ENCODE peak calls at places on chromosomes 12 and 14, in ten cellular contexts. One of them, this sample, is unnamed.

GRCh38 chr14:70168401-70168800 is 20.4 kb downstream of the SLC8A3 start:
- DNase-seq in HFFc6: no peak
- DNase-seq in PC-9: no peak
- DNase-seq in choroid plexus epithelial cell: no peak
- DNase-seq in IMR-90: no peak
- DNase-seq in stomach: no peak
- DNase-seq in heart right ventricle: no peak
- DNase-seq in bronchial epithelial cell: no peak
- DNase-seq in progenitor cell of endocrine pancreas: no peak
- DNase-seq in mesothelial cell of epicardium: no peak
- DNase-seq in this sample: no peak

GRCh38 chr12:18975933-18976332 is 153.6 kb upstream of the PLEKHA5 start:
- DNase-seq in IMR-90: no peak
- DNase-seq in heart right ventricle: no peak
- DNase-seq in progenitor cell of endocrine pancreas: no peak
- DNase-seq in PC-9: no peak
- DNase-seq in mesothelial cell of epicardium: no peak
- DNase-seq in HFFc6: no peak
- DNase-seq in choroid plexus epithelial cell: no peak
- DNase-seq in bronchial epithelial cell: no peak
- DNase-seq in stomach: no peak
- DNase-seq in this sample: no peak

GRCh38 chr14:73833530-73834257 is 17.9 kb upstream of the PTGR2 start:
- DNase-seq in bronchial epithelial cell: no peak
- DNase-seq in stomach: no peak
- DNase-seq in IMR-90: peak; percentile 44
- DNase-seq in progenitor cell of endocrine pancreas: no peak
- DNase-seq in PC-9: peak; percentile 58
- DNase-seq in heart right ventricle: peak; percentile 46
- DNase-seq in choroid plexus epithelial cell: no peak
- DNase-seq in mesothelial cell of epicardium: no peak
- DNase-seq in HFFc6: no peak
- DNase-seq in this sample: no peak

GRCh38 chr12:128969480-128970055 is 116.3 kb downstream of the GLT1D1 start:
- DNase-seq in PC-9: no peak
- DNase-seq in heart right ventricle: no peak
- DNase-seq in mesothelial cell of epicardium: no peak
- DNase-seq in IMR-90: no peak
- DNase-seq in progenitor cell of endocrine pancreas: peak; percentile 61
- DNase-seq in stomach: peak; percentile 34
- DNase-seq in HFFc6: no peak
- DNase-seq in choroid plexus epithelial cell: peak; percentile 20
- DNase-seq in bronchial epithelial cell: no peak
- DNase-seq in this sample: no peak

GRCh38 chr12:108399514-108399913 is 60.4 kb upstream of the CMKLR1 start:
- DNase-seq in progenitor cell of endocrine pancreas: no peak
- DNase-seq in bronchial epithelial cell: no peak
- DNase-seq in stomach: no peak
- DNase-seq in choroid plexus epithelial cell: no peak
- DNase-seq in heart right ventricle: peak; percentile 30
- DNase-seq in IMR-90: no peak
- DNase-seq in PC-9: no peak
- DNase-seq in HFFc6: no peak
- DNase-seq in mesothelial cell of epicardium: no peak
- DNase-seq in this sample: no peak

GRCh38 chr12:107829271-107829670 is 54.8 kb downstream of the ASCL4 start:
- DNase-seq in stomach: no peak
- DNase-seq in choroid plexus epithelial cell: no peak
- DNase-seq in bronchial epithelial cell: no peak
- DNase-seq in mesothelial cell of epicardium: no peak
- DNase-seq in PC-9: no peak
- DNase-seq in heart right ventricle: no peak
- DNase-seq in IMR-90: no peak
- DNase-seq in HFFc6: no peak
- DNase-seq in progenitor cell of endocrine pancreas: no peak
- DNase-seq in this sample: no peak

GRCh38 chr14:96091149-96091693 is 52.1 kb downstream of the C14orf132 start:
- DNase-seq in PC-9: no peak
- DNase-seq in choroid plexus epithelial cell: no peak
- DNase-seq in bronchial epithelial cell: no peak
- DNase-seq in HFFc6: no peak
- DNase-seq in mesothelial cell of epicardium: no peak
- DNase-seq in IMR-90: no peak
- DNase-seq in progenitor cell of endocrine pancreas: no peak
- DNase-seq in stomach: no peak
- DNase-seq in heart right ventricle: no peak
- DNase-seq in this sample: no peak

GRCh38 chr14:102795060-102795925 is 18.0 kb downstream of the TRAF3 start:
- DNase-seq in bronchial epithelial cell: peak; percentile 92
- DNase-seq in mesothelial cell of epicardium: no peak
- DNase-seq in stomach: peak; percentile 66
- DNase-seq in progenitor cell of endocrine pancreas: no peak
- DNase-seq in HFFc6: peak; percentile 86
- DNase-seq in heart right ventricle: peak; percentile 54
- DNase-seq in PC-9: peak; percentile 89
- DNase-seq in IMR-90: peak; percentile 91
- DNase-seq in choroid plexus epithelial cell: peak; percentile 92
- DNase-seq in this sample: no peak

GRCh38 chr14:70665448-70666363 is 24.0 kb downstream of the TTC9 start:
- DNase-seq in choroid plexus epithelial cell: peak; percentile 20
- DNase-seq in bronchial epithelial cell: peak; percentile 87
- DNase-seq in HFFc6: peak; percentile 36
- DNase-seq in mesothelial cell of epicardium: no peak
- DNase-seq in progenitor cell of endocrine pancreas: no peak
- DNase-seq in heart right ventricle: no peak
- DNase-seq in IMR-90: no peak
- DNase-seq in stomach: peak; percentile 91
- DNase-seq in PC-9: peak; percentile 96
- DNase-seq in this sample: no peak

GRCh38 chr12:6613015-6613775 is 6.0 kb upstream of the CHD4 start:
- DNase-seq in HFFc6: peak; percentile 72
- DNase-seq in IMR-90: peak; percentile 72
- DNase-seq in heart right ventricle: peak; percentile 89
- DNase-seq in bronchial epithelial cell: peak; percentile 42
- DNase-seq in mesothelial cell of epicardium: no peak
- DNase-seq in stomach: peak; percentile 79
- DNase-seq in progenitor cell of endocrine pancreas: no peak
- DNase-seq in choroid plexus epithelial cell: peak; percentile 86
- DNase-seq in PC-9: peak; percentile 71
- DNase-seq in this sample: no peak

GRCh38 chr12:50763637-50764115 is at the start of gene ATF1:
- DNase-seq in mesothelial cell of epicardium: peak; percentile 80
- DNase-seq in heart right ventricle: peak; percentile 88
- DNase-seq in progenitor cell of endocrine pancreas: peak; percentile 77
- DNase-seq in IMR-90: peak; percentile 93
- DNase-seq in stomach: peak; percentile 92
- DNase-seq in choroid plexus epithelial cell: peak; percentile 94
- DNase-seq in PC-9: peak; percentile 79
- DNase-seq in HFFc6: peak; percentile 87
- DNase-seq in bronchial epithelial cell: peak; percentile 78
- DNase-seq in this sample: peak; percentile 91

GRCh38 chr12:57225680-57226190 is 3.8 kb upstream of the SHMT2 start:
- DNase-seq in heart right ventricle: no peak
- DNase-seq in progenitor cell of endocrine pancreas: no peak
- DNase-seq in HFFc6: no peak
- DNase-seq in bronchial epithelial cell: no peak
- DNase-seq in mesothelial cell of epicardium: no peak
- DNase-seq in IMR-90: no peak
- DNase-seq in PC-9: no peak
- DNase-seq in stomach: no peak
- DNase-seq in choroid plexus epithelial cell: no peak
- DNase-seq in this sample: no peak

GRCh38 chr12:57224278-57224972 is 5.1 kb upstream of the SHMT2 start:
- DNase-seq in choroid plexus epithelial cell: no peak
- DNase-seq in bronchial epithelial cell: no peak
- DNase-seq in PC-9: no peak
- DNase-seq in stomach: no peak
- DNase-seq in progenitor cell of endocrine pancreas: no peak
- DNase-seq in HFFc6: no peak
- DNase-seq in IMR-90: no peak
- DNase-seq in mesothelial cell of epicardium: no peak
- DNase-seq in heart right ventricle: no peak
- DNase-seq in this sample: no peak

GRCh38 chr12:57223191-57224165 is 6.0 kb upstream of the SHMT2 start:
- DNase-seq in bronchial epithelial cell: no peak
- DNase-seq in HFFc6: no peak
- DNase-seq in PC-9: no peak
- DNase-seq in choroid plexus epithelial cell: no peak
- DNase-seq in mesothelial cell of epicardium: no peak
- DNase-seq in IMR-90: no peak
- DNase-seq in heart right ventricle: no peak
- DNase-seq in progenitor cell of endocrine pancreas: no peak
- DNase-seq in stomach: no peak
- DNase-seq in this sample: peak; percentile 76

GRCh38 chr12:57226588-57227314 is 2.8 kb upstream of the SHMT2 start:
- DNase-seq in HFFc6: no peak
- DNase-seq in mesothelial cell of epicardium: no peak
- DNase-seq in choroid plexus epithelial cell: no peak
- DNase-seq in heart right ventricle: no peak
- DNase-seq in bronchial epithelial cell: no peak
- DNase-seq in progenitor cell of endocrine pancreas: no peak
- DNase-seq in PC-9: no peak
- DNase-seq in stomach: no peak
- DNase-seq in IMR-90: no peak
- DNase-seq in this sample: no peak

GRCh38 chr12:57224973-57225679 is 4.4 kb upstream of the SHMT2 start:
- DNase-seq in HFFc6: no peak
- DNase-seq in progenitor cell of endocrine pancreas: no peak
- DNase-seq in PC-9: no peak
- DNase-seq in stomach: peak; percentile 64
- DNase-seq in bronchial epithelial cell: no peak
- DNase-seq in IMR-90: no peak
- DNase-seq in heart right ventricle: no peak
- DNase-seq in choroid plexus epithelial cell: no peak
- DNase-seq in mesothelial cell of epicardium: no peak
- DNase-seq in this sample: peak; percentile 63
- TF ChIP-seq CTCF in HFFc6: peak; percentile 68
- TF ChIP-seq CTCF in progenitor cell of endocrine pancreas: peak; percentile 75
- TF ChIP-seq CTCF in PC-9: no peak
- TF ChIP-seq CTCF in stomach: no peak
- TF ChIP-seq CTCF in bronchial epithelial cell: peak; percentile 76
- TF ChIP-seq CTCF in IMR-90: no peak
- TF ChIP-seq CTCF in heart right ventricle: peak; percentile 41
- TF ChIP-seq CTCF in choroid plexus epithelial cell: peak; percentile 45
- TF ChIP-seq CTCF in mesothelial cell of epicardium: no peak
- TF ChIP-seq CTCF in this sample: peak; percentile 60

DNA sequence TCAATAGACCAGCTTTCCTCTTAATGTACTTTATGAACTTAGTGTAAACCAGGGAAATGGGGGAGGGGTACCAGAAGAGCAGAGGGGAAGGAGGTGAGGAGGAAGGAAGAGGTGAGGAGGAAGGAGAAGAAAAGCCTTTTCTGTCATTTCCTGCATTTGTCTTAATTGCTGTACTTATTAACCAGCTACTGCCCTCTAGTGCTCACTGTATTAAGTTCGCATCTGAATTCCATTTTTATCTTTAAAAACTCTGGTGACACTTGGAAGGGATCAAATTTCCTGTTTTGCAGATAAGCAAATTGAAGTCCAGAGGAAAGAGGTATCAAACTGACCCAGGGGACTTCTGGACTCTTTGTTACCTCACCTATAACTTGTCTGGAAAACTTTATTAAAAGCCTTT is 22.2 kb downstream of the MANSC1 start:
- DNase-seq in HFFc6: peak; percentile 51
- DNase-seq in stomach: no peak
- DNase-seq in bronchial epithelial cell: peak; percentile 65
- DNase-seq in mesothelial cell of epicardium: no peak
- DNase-seq in choroid plexus epithelial cell: peak; percentile 82
- DNase-seq in PC-9: peak; percentile 57
- DNase-seq in IMR-90: peak; percentile 73
- DNase-seq in progenitor cell of endocrine pancreas: no peak
- DNase-seq in heart right ventricle: peak; percentile 34
- DNase-seq in this sample: no peak
- TF ChIP-seq CTCF in HFFc6: peak; percentile 87
- TF ChIP-seq CTCF in stomach: peak; percentile 77
- TF ChIP-seq CTCF in bronchial epithelial cell: peak; percentile 67
- TF ChIP-seq CTCF in mesothelial cell of epicardium: peak; percentile 63
- TF ChIP-seq CTCF in choroid plexus epithelial cell: peak; percentile 67
- TF ChIP-seq CTCF in PC-9: peak; percentile 80
- TF ChIP-seq CTCF in IMR-90: peak; percentile 80
- TF ChIP-seq CTCF in progenitor cell of endocrine pancreas: peak; percentile 88
- TF ChIP-seq CTCF in heart right ventricle: peak; percentile 61
- TF ChIP-seq CTCF in this sample: peak; percentile 71

DNA sequence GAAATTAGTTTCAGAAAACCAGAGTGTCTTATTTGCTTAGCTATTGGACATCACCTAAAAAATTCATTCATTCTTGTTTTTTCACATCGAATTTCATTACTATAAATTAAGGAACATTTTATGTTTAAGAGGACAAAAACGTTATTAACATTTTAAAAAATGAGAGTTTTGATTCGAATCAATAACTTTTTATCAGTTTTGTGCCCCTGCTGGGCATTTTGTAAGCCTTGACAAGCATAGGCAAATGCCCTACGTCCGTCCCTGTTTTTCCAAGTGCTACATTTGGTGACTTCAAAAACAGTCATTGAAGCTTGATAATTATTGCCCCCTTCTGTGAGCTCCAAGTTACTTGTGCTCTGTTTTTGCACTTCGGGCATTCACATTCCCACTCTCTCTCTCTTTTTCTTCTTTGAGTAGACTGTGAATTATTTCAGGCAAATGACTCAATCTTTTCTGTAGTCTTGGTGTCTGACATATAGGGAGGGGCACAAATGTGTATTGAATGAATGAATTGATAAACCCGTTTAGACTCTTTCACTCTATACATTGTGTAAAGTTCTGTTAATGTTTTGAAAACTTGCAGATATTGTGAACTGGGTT is 1.2 kb downstream of the APAF1 start:
- DNase-seq in IMR-90: peak; percentile 32
- DNase-seq in heart right ventricle: no peak
- DNase-seq in bronchial epithelial cell: peak; percentile 64
- DNase-seq in choroid plexus epithelial cell: peak; percentile 43
- DNase-seq in HFFc6: peak; percentile 28
- DNase-seq in progenitor cell of endocrine pancreas: no peak
- DNase-seq in mesothelial cell of epicardium: no peak
- DNase-seq in PC-9: no peak
- DNase-seq in stomach: no peak
- DNase-seq in this sample: no peak
- TF ChIP-seq CTCF in IMR-90: no peak
- TF ChIP-seq CTCF in heart right ventricle: no peak
- TF ChIP-seq CTCF in bronchial epithelial cell: peak; percentile 17
- TF ChIP-seq CTCF in choroid plexus epithelial cell: peak; percentile 21
- TF ChIP-seq CTCF in HFFc6: peak; percentile 57
- TF ChIP-seq CTCF in progenitor cell of endocrine pancreas: peak; percentile 28
- TF ChIP-seq CTCF in mesothelial cell of epicardium: no peak
- TF ChIP-seq CTCF in PC-9: no peak
- TF ChIP-seq CTCF in stomach: no peak
- TF ChIP-seq CTCF in this sample: no peak

GRCh38 chr14:36129181-36129580 is 47.3 kb downstream of the PTCSC3 start:
- DNase-seq in PC-9: no peak
- DNase-seq in progenitor cell of endocrine pancreas: no peak
- DNase-seq in mesothelial cell of epicardium: no peak
- DNase-seq in heart right ventricle: no peak
- DNase-seq in stomach: no peak
- DNase-seq in choroid plexus epithelial cell: no peak
- DNase-seq in IMR-90: no peak
- DNase-seq in HFFc6: no peak
- DNase-seq in bronchial epithelial cell: peak; percentile 91
- DNase-seq in this sample: no peak
- TF ChIP-seq CTCF in PC-9: no peak
- TF ChIP-seq CTCF in progenitor cell of endocrine pancreas: no peak
- TF ChIP-seq CTCF in mesothelial cell of epicardium: no peak
- TF ChIP-seq CTCF in heart right ventricle: no peak
- TF ChIP-seq CTCF in stomach: no peak
- TF ChIP-seq CTCF in choroid plexus epithelial cell: no peak
- TF ChIP-seq CTCF in IMR-90: no peak
- TF ChIP-seq CTCF in HFFc6: no peak
- TF ChIP-seq CTCF in bronchial epithelial cell: no peak
- TF ChIP-seq CTCF in this sample: no peak

GRCh38 chr12:28963554-28963953 is 185.5 kb upstream of the FAR2 start:
- DNase-seq in HFFc6: peak; percentile 4
- DNase-seq in heart right ventricle: no peak
- DNase-seq in choroid plexus epithelial cell: peak; percentile 76
- DNase-seq in stomach: no peak
- DNase-seq in progenitor cell of endocrine pancreas: no peak
- DNase-seq in bronchial epithelial cell: peak; percentile 63
- DNase-seq in PC-9: no peak
- DNase-seq in mesothelial cell of epicardium: no peak
- DNase-seq in IMR-90: peak; percentile 54
- DNase-seq in this sample: no peak
- TF ChIP-seq CTCF in HFFc6: peak; percentile 50
- TF ChIP-seq CTCF in heart right ventricle: no peak
- TF ChIP-seq CTCF in choroid plexus epithelial cell: peak; percentile 70
- TF ChIP-seq CTCF in stomach: no peak
- TF ChIP-seq CTCF in progenitor cell of endocrine pancreas: peak; percentile 49
- TF ChIP-seq CTCF in bronchial epithelial cell: peak; percentile 45
- TF ChIP-seq CTCF in PC-9: peak; percentile 60
- TF ChIP-seq CTCF in mesothelial cell of epicardium: peak; percentile 27
- TF ChIP-seq CTCF in IMR-90: peak; percentile 51
- TF ChIP-seq CTCF in this sample: no peak